ENCODE peak calls at places on chromosomes 16 and 17, in seven cellular contexts. E is stomach, I is tibial artery, V is sigmoid colon, Q is adrenal gland, T is uterus, M is left ventricle myocardium inferior. P is an unnamed sample.

GRCh38 chr16:66662445-66663194 is 33.9 kb downstream of the CMTM4 start:
- DNase-seq in E (no peak), I (no peak), V (no peak), Q (no peak), T (no peak), M (no peak), P (no peak)

GRCh38 chr17:62611308-62611707 is 16.2 kb upstream of the MRC2 start:
- DNase-seq in E (no peak), I (no peak), V (no peak), Q (no peak), T (no peak), M (no peak), P (no peak)

GRCh38 chr17:75295220-75296158 is 6.3 kb upstream of the SLC25A19 start:
- DNase-seq in E (no peak), I (no peak), V (no peak), Q (peak; percentile 62), T (no peak), M (no peak), P (no peak)

GRCh38 chr17:4968916-4969550 is 1.4 kb upstream of the SPAG7 start:
- DNase-seq in E (no peak), I (no peak), V (peak; percentile 74), Q (peak; percentile 48), T (peak; percentile 51), M (no peak), P (no peak)

GRCh38 chr17:38596651-38597050 is 9.1 kb downstream of the SRCIN1 start:
- DNase-seq in E (no peak), I (no peak), V (no peak), Q (no peak), T (no peak), M (no peak), P (no peak)

GRCh38 chr17:80797741-80798594 is 193.7 kb upstream of the CHMP6 start:
- DNase-seq in E (no peak), I (no peak), V (no peak), Q (no peak), T (no peak), M (no peak), P (no peak)

GRCh38 chr17:7742729-7743128 is 25.2 kb downstream of the DNAH2 start:
- DNase-seq in E (no peak), I (no peak), V (no peak), Q (no peak), T (no peak), M (no peak), P (no peak)

GRCh38 chr17:28975634-28976033 is 24.3 kb upstream of the PHF12 start:
- DNase-seq in E (no peak), I (no peak), V (no peak), Q (no peak), T (no peak), M (no peak), P (no peak)

GRCh38 chr17:38967290-38967738 is at the start of gene FBXO47:
- DNase-seq in E (peak; percentile 89), I (peak; percentile 97), V (peak; percentile 97), Q (peak; percentile 83), T (peak; percentile 96), M (peak; percentile 94), P (peak; percentile 97)

GRCh38 chr16:25151996-25152395 is 40.5 kb downstream of the LCMT1 start:
- DNase-seq in E (no peak), I (no peak), V (no peak), Q (no peak), T (no peak), M (no peak), P (no peak)

GRCh38 chr17:45364531-45365390 is 47.9 kb upstream of the MAP3K14 start:
- DNase-seq in E (no peak), I (no peak), V (peak; percentile 56), Q (no peak), T (no peak), M (no peak), P (no peak)

GRCh38 chr16:14501331-14502255 is 128.5 kb downstream of the PARN start:
- DNase-seq in E (peak; percentile 89), I (peak; percentile 95), V (peak; percentile 97), Q (peak; percentile 96), T (peak; percentile 94), M (peak; percentile 87), P (peak; percentile 96)

GRCh38 chr17:1485311-1485747 is 7.2 kb downstream of the MYO1C start:
- DNase-seq in E (peak; percentile 39), I (no peak), V (no peak), Q (peak; percentile 55), T (peak; percentile 52), M (peak; percentile 76), P (peak; percentile 32)

GRCh38 chr16:64278196-64278595 is 843.7 kb downstream of the CDH11 start:
- DNase-seq in E (no peak), I (no peak), V (no peak), Q (no peak), T (no peak), M (no peak), P (no peak)

GRCh38 chr16:698911-699671 is 6.5 kb downstream of the FBXL16 start:
- DNase-seq in E (no peak), I (no peak), V (no peak), Q (no peak), T (no peak), M (no peak), P (no peak)

GRCh38 chr16:68083861-68084503 is 1.2 kb upstream of the NFATC3 start:
- DNase-seq in E (no peak), I (no peak), V (peak; percentile 76), Q (no peak), T (no peak), M (no peak), P (no peak)

GRCh38 chr17:42313773-42314566 is 25.7 kb downstream of the STAT5A start:
- DNase-seq in E (no peak), I (no peak), V (no peak), Q (peak; percentile 77), T (no peak), M (no peak), P (no peak)

GRCh38 chr17:12974319-12974661 is 43.5 kb downstream of the ELAC2 start:
- DNase-seq in E (no peak), I (peak; percentile 44), V (no peak), Q (no peak), T (no peak), M (no peak), P (no peak)

GRCh38 chr17:7837375-7838290 is 3.6 kb downstream of the KDM6B start:
- DNase-seq in E (no peak), I (no peak), V (no peak), Q (no peak), T (no peak), M (no peak), P (no peak)

GRCh38 chr16:10981697-10982216 is 37.4 kb downstream of the CLEC16A start:
- DNase-seq in E (no peak), I (no peak), V (no peak), Q (no peak), T (no peak), M (no peak), P (no peak)

GRCh38 chr16:8720967-8721692 is 46.7 kb downstream of the ABAT start:
- DNase-seq in E (no peak), I (no peak), V (no peak), Q (no peak), T (no peak), M (no peak), P (peak; percentile 77)

GRCh38 chr17:8079291-8080207 is 8.0 kb downstream of the ALOX12B start:
- DNase-seq in E (peak; percentile 75), I (peak; percentile 80), V (peak; percentile 83), Q (peak; percentile 44), T (peak; percentile 61), M (peak; percentile 71), P (peak; percentile 73)

GRCh38 chr16:50509521-50510341 is 38.5 kb upstream of the NKD1 start:
- DNase-seq in E (peak; percentile 31), I (no peak), V (no peak), Q (no peak), T (no peak), M (no peak), P (no peak)

GRCh38 chr17:78499715-78500540 is 77.3 kb downstream of the DNAH17 start:
- DNase-seq in E (no peak), I (no peak), V (no peak), Q (no peak), T (no peak), M (no peak), P (no peak)

GRCh38 chr17:31008374-31009035 is 37.7 kb downstream of the RNF135 start:
- DNase-seq in E (peak; percentile 65), I (peak; percentile 79), V (peak; percentile 73), Q (peak; percentile 60), T (peak; percentile 30), M (peak; percentile 63), P (peak; percentile 66)
- TF ChIP-seq CTCF in E (no peak), I (no peak), V (no peak), Q (no peak), T (no peak), M (no peak), P (peak; percentile 11)

DNA sequence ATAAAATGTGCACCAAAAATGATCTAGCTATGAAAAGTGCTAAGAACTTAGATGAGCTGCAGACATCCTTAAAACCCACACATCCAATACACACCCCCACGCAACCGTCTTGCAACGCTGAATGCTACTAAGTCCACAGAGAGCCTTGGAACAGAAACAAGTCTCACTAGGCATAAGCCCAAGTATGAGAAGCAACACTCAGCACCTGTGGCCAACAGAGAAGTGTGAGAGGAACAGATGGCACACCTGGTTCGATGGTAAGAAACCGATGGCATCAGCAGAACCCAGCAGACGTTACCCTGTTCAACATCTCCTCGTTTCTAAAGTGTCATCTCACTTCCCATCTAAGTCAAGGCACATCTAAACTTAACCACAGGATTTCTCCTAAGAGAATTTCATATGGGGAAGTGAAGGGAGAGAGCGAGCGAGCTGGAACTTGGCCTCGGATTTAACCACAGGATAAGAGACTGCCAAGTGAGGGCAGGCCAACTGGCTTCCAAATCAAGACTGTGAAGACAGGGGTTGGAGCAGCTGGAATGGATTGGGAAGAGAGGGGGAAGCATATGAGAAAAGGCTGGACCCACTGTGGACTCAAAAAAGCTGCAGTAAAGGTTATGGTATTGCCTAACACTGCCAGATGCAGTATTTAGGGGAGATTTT is 41.0 kb downstream of the NXPH3 start:
- DNase-seq in E (peak; percentile 52), I (peak; percentile 91), V (peak; percentile 88), Q (peak; percentile 41), T (peak; percentile 71), M (peak; percentile 75), P (peak; percentile 62)
- H3K27ac ChIP-seq in E (peak overlapping the region; percentile 54), I (peak overlapping the region; percentile 86), V (peak overlapping the region; percentile 75), Q (no peak overlapping the region), T (peak overlapping the region; percentile 66), M (peak overlapping the region; percentile 70), P (no peak overlapping the region)

GRCh38 chr16:3036726-3037315 is at the start of gene BICDL2:
- DNase-seq in E (peak; percentile 74), I (no peak), V (no peak), Q (no peak), T (no peak), M (no peak), P (peak; percentile 79)
- H3K4me3 ChIP-seq in E (peak within 1 kb of the TSS; percentile 45), I (no peak within 1 kb of the TSS), V (peak within 1 kb of the TSS; percentile 20), Q (no peak within 1 kb of the TSS), T (no peak within 1 kb of the TSS), M (peak within 1 kb of the TSS; percentile 32), P (peak within 1 kb of the TSS; percentile 92)

DNA sequence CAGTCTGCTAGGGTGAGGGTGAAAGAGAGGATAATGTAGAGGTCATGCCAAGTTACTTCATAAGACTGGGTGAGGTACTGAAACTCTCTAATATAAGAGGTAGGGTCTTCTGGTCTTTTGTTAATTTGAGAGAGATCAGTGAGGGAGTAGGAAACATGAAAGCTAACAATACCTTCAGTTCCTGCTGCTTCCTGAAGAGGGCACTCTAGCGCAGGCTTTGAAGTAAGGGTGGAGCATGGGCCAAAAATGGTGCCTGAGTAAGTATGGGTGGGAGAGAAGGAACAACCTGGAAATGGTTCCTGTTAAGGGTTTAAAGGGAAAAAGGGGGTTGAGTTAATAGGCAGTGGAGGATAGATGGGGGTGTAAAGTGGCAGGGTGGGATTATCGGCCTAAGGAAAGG is 2449.5 kb downstream of the TP53TG3F start:
- DNase-seq in E (no peak), I (no peak), V (no peak), Q (no peak), T (no peak), M (no peak), P (no peak)
- TF ChIP-seq CTCF in E (no peak), I (no peak), V (no peak), Q (no peak), T (no peak), M (no peak), P (no peak)